ENCODE peak calls at places on chromosomes 7 and 10, in eight cellular contexts. One of them, this sample, is unnamed.

GRCh38 chr7:117132385-117133120 is 179.3 kb downstream of the ST7 start:
- DNase-seq in CD4-positive, CD25-positive, alpha-beta regulatory T cell: no peak
- DNase-seq in DND-41: no peak
- DNase-seq in heart right ventricle: no peak
- DNase-seq in left ventricle myocardium inferior: no peak
- DNase-seq in heart left ventricle: no peak
- DNase-seq in GM23248: peak
- DNase-seq in substantia nigra: no peak
- DNase-seq in this sample: no peak

GRCh38 chr10:97921581-97922377 is 72.1 kb downstream of the GOLGA7B start:
- DNase-seq in CD4-positive, CD25-positive, alpha-beta regulatory T cell: no peak
- DNase-seq in DND-41: no peak
- DNase-seq in heart right ventricle: peak
- DNase-seq in left ventricle myocardium inferior: peak
- DNase-seq in heart left ventricle: peak
- DNase-seq in GM23248: peak
- DNase-seq in substantia nigra: no peak
- DNase-seq in this sample: peak

GRCh38 chr7:22663319-22663718 is 63.7 kb upstream of the IL6 start:
- DNase-seq in CD4-positive, CD25-positive, alpha-beta regulatory T cell: no peak
- DNase-seq in DND-41: no peak
- DNase-seq in heart right ventricle: no peak
- DNase-seq in left ventricle myocardium inferior: no peak
- DNase-seq in heart left ventricle: no peak
- DNase-seq in GM23248: peak
- DNase-seq in substantia nigra: no peak
- DNase-seq in this sample: no peak

GRCh38 chr7:50599385-50599784 is 34.2 kb upstream of the DDC start:
- DNase-seq in CD4-positive, CD25-positive, alpha-beta regulatory T cell: no peak
- DNase-seq in DND-41: no peak
- DNase-seq in heart right ventricle: no peak
- DNase-seq in left ventricle myocardium inferior: no peak
- DNase-seq in heart left ventricle: no peak
- DNase-seq in GM23248: no peak
- DNase-seq in substantia nigra: no peak
- DNase-seq in this sample: no peak

GRCh38 chr7:42543953-42544352 is 306.9 kb upstream of the GLI3 start:
- DNase-seq in CD4-positive, CD25-positive, alpha-beta regulatory T cell: no peak
- DNase-seq in DND-41: no peak
- DNase-seq in heart right ventricle: no peak
- DNase-seq in left ventricle myocardium inferior: no peak
- DNase-seq in heart left ventricle: no peak
- DNase-seq in GM23248: peak
- DNase-seq in substantia nigra: no peak
- DNase-seq in this sample: no peak

GRCh38 chr10:94299417-94299816 is 63.3 kb downstream of the NOC3L start:
- DNase-seq in CD4-positive, CD25-positive, alpha-beta regulatory T cell: no peak
- DNase-seq in DND-41: peak
- DNase-seq in heart right ventricle: no peak
- DNase-seq in left ventricle myocardium inferior: no peak
- DNase-seq in heart left ventricle: no peak
- DNase-seq in GM23248: peak
- DNase-seq in substantia nigra: no peak
- DNase-seq in this sample: no peak

GRCh38 chr10:131129544-131129943 is 182.0 kb downstream of the TCERG1L start:
- DNase-seq in CD4-positive, CD25-positive, alpha-beta regulatory T cell: no peak
- DNase-seq in DND-41: no peak
- DNase-seq in heart right ventricle: no peak
- DNase-seq in left ventricle myocardium inferior: no peak
- DNase-seq in heart left ventricle: no peak
- DNase-seq in GM23248: no peak
- DNase-seq in substantia nigra: no peak
- DNase-seq in this sample: no peak

GRCh38 chr10:113612154-113612553 is 51.7 kb downstream of the NRAP start:
- DNase-seq in CD4-positive, CD25-positive, alpha-beta regulatory T cell: no peak
- DNase-seq in DND-41: no peak
- DNase-seq in heart right ventricle: peak
- DNase-seq in left ventricle myocardium inferior: peak
- DNase-seq in heart left ventricle: no peak
- DNase-seq in GM23248: no peak
- DNase-seq in substantia nigra: peak
- DNase-seq in this sample: no peak

GRCh38 chr10:125629758-125630376 is 53.1 kb downstream of the TEX36 start:
- DNase-seq in CD4-positive, CD25-positive, alpha-beta regulatory T cell: no peak
- DNase-seq in DND-41: no peak
- DNase-seq in heart right ventricle: no peak
- DNase-seq in left ventricle myocardium inferior: no peak
- DNase-seq in heart left ventricle: no peak
- DNase-seq in GM23248: peak
- DNase-seq in substantia nigra: no peak
- DNase-seq in this sample: no peak

GRCh38 chr10:61463035-61463909 is 10.1 kb upstream of the TMEM26 start:
- DNase-seq in CD4-positive, CD25-positive, alpha-beta regulatory T cell: no peak
- DNase-seq in DND-41: no peak
- DNase-seq in heart right ventricle: no peak
- DNase-seq in left ventricle myocardium inferior: no peak
- DNase-seq in heart left ventricle: no peak
- DNase-seq in GM23248: peak
- DNase-seq in substantia nigra: no peak
- DNase-seq in this sample: no peak

GRCh38 chr7:158362912-158363905 is 224.4 kb downstream of the PTPRN2 start:
- DNase-seq in CD4-positive, CD25-positive, alpha-beta regulatory T cell: no peak
- DNase-seq in DND-41: peak
- DNase-seq in heart right ventricle: no peak
- DNase-seq in left ventricle myocardium inferior: no peak
- DNase-seq in heart left ventricle: no peak
- DNase-seq in GM23248: no peak
- DNase-seq in substantia nigra: no peak
- DNase-seq in this sample: no peak

GRCh38 chr7:17661982-17662585 is 278.2 kb downstream of the SNX13 start:
- DNase-seq in CD4-positive, CD25-positive, alpha-beta regulatory T cell: no peak
- DNase-seq in DND-41: no peak
- DNase-seq in heart right ventricle: no peak
- DNase-seq in left ventricle myocardium inferior: no peak
- DNase-seq in heart left ventricle: no peak
- DNase-seq in GM23248: peak
- DNase-seq in substantia nigra: no peak
- DNase-seq in this sample: no peak

GRCh38 chr7:98862716-98863420 is 6.9 kb downstream of the TMEM130 start:
- DNase-seq in CD4-positive, CD25-positive, alpha-beta regulatory T cell: no peak
- DNase-seq in DND-41: no peak
- DNase-seq in heart right ventricle: no peak
- DNase-seq in left ventricle myocardium inferior: no peak
- DNase-seq in heart left ventricle: no peak
- DNase-seq in GM23248: no peak
- DNase-seq in substantia nigra: no peak
- DNase-seq in this sample: no peak

GRCh38 chr10:57694956-57695605 is 572.6 kb downstream of the IPMK start:
- DNase-seq in CD4-positive, CD25-positive, alpha-beta regulatory T cell: no peak
- DNase-seq in DND-41: no peak
- DNase-seq in heart right ventricle: no peak
- DNase-seq in left ventricle myocardium inferior: no peak
- DNase-seq in heart left ventricle: no peak
- DNase-seq in GM23248: peak
- DNase-seq in substantia nigra: no peak
- DNase-seq in this sample: no peak

GRCh38 chr10:57696641-57697040 is 571.1 kb downstream of the IPMK start:
- DNase-seq in CD4-positive, CD25-positive, alpha-beta regulatory T cell: no peak
- DNase-seq in DND-41: no peak
- DNase-seq in heart right ventricle: no peak
- DNase-seq in left ventricle myocardium inferior: no peak
- DNase-seq in heart left ventricle: no peak
- DNase-seq in GM23248: peak
- DNase-seq in substantia nigra: no peak
- DNase-seq in this sample: no peak

GRCh38 chr10:57699944-57700343 is 567.8 kb downstream of the IPMK start:
- DNase-seq in CD4-positive, CD25-positive, alpha-beta regulatory T cell: no peak
- DNase-seq in DND-41: no peak
- DNase-seq in heart right ventricle: no peak
- DNase-seq in left ventricle myocardium inferior: no peak
- DNase-seq in heart left ventricle: no peak
- DNase-seq in GM23248: no peak
- DNase-seq in substantia nigra: no peak
- DNase-seq in this sample: no peak
- H3K27ac ChIP-seq in CD4-positive, CD25-positive, alpha-beta regulatory T cell: no peak
- H3K27ac ChIP-seq in DND-41: no peak
- H3K27ac ChIP-seq in heart right ventricle: no peak
- H3K27ac ChIP-seq in left ventricle myocardium inferior: no peak
- H3K27ac ChIP-seq in heart left ventricle: no peak
- H3K27ac ChIP-seq in GM23248: no peak
- H3K27ac ChIP-seq in substantia nigra: no peak
- H3K27ac ChIP-seq in this sample: no peak

GRCh38 chr10:126667568-126667967 is 2.9 kb downstream of the C10orf90 start:
- DNase-seq in CD4-positive, CD25-positive, alpha-beta regulatory T cell: no peak
- DNase-seq in DND-41: no peak
- DNase-seq in heart right ventricle: no peak
- DNase-seq in left ventricle myocardium inferior: no peak
- DNase-seq in heart left ventricle: no peak
- DNase-seq in GM23248: no peak
- DNase-seq in substantia nigra: no peak
- DNase-seq in this sample: no peak

GRCh38 chr10:126670886-126671285 is 393 bp upstream of the C10orf90 start:
- DNase-seq in CD4-positive, CD25-positive, alpha-beta regulatory T cell: no peak
- DNase-seq in DND-41: no peak
- DNase-seq in heart right ventricle: no peak
- DNase-seq in left ventricle myocardium inferior: no peak
- DNase-seq in heart left ventricle: no peak
- DNase-seq in GM23248: no peak
- DNase-seq in substantia nigra: peak
- DNase-seq in this sample: no peak

GRCh38 chr10:126669188-126669587 is 1.3 kb downstream of the C10orf90 start:
- DNase-seq in CD4-positive, CD25-positive, alpha-beta regulatory T cell: no peak
- DNase-seq in DND-41: no peak
- DNase-seq in heart right ventricle: no peak
- DNase-seq in left ventricle myocardium inferior: no peak
- DNase-seq in heart left ventricle: no peak
- DNase-seq in GM23248: no peak
- DNase-seq in substantia nigra: no peak
- DNase-seq in this sample: no peak

GRCh38 chr10:126670056-126670743 is at the start of gene C10orf90:
- DNase-seq in CD4-positive, CD25-positive, alpha-beta regulatory T cell: no peak
- DNase-seq in DND-41: no peak
- DNase-seq in heart right ventricle: no peak
- DNase-seq in left ventricle myocardium inferior: no peak
- DNase-seq in heart left ventricle: no peak
- DNase-seq in GM23248: no peak
- DNase-seq in substantia nigra: no peak
- DNase-seq in this sample: no peak

DNA sequence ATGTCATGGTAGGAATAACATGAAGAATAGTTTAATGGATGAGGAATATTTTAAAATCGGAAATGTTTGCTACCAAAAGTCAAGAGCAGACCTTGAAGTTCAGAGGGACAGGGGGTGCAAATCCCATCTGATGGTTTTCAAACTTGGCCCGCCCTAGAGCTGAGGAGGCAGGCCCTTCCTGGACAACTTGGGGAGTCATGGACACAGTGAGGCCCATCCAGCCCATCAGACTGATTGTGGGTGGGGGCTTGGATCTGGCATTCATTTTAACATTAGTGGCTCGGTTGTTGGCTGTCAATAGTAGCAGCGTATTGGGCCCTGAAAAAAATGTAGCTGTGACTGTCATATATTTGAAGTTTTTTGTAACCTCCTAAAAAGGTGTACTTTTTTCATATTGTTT is 2.0 kb downstream of the C10orf90 start:
- DNase-seq in CD4-positive, CD25-positive, alpha-beta regulatory T cell: no peak
- DNase-seq in DND-41: no peak
- DNase-seq in heart right ventricle: no peak
- DNase-seq in left ventricle myocardium inferior: no peak
- DNase-seq in heart left ventricle: no peak
- DNase-seq in GM23248: no peak
- DNase-seq in substantia nigra: no peak
- DNase-seq in this sample: no peak
- H3K27ac ChIP-seq in CD4-positive, CD25-positive, alpha-beta regulatory T cell: no peak
- H3K27ac ChIP-seq in DND-41: no peak
- H3K27ac ChIP-seq in heart right ventricle: no peak
- H3K27ac ChIP-seq in left ventricle myocardium inferior: no peak
- H3K27ac ChIP-seq in heart left ventricle: no peak
- H3K27ac ChIP-seq in GM23248: no peak
- H3K27ac ChIP-seq in substantia nigra: peak
- H3K27ac ChIP-seq in this sample: no peak

GRCh38 chr10:33123680-33124079 is 165.7 kb upstream of the ITGB1 start:
- DNase-seq in CD4-positive, CD25-positive, alpha-beta regulatory T cell: no peak
- DNase-seq in DND-41: no peak
- DNase-seq in heart right ventricle: no peak
- DNase-seq in left ventricle myocardium inferior: no peak
- DNase-seq in heart left ventricle: no peak
- DNase-seq in GM23248: no peak
- DNase-seq in substantia nigra: no peak
- DNase-seq in this sample: no peak

GRCh38 chr10:33126742-33127141 is 168.7 kb upstream of the ITGB1 start:
- DNase-seq in CD4-positive, CD25-positive, alpha-beta regulatory T cell: no peak
- DNase-seq in DND-41: peak
- DNase-seq in heart right ventricle: no peak
- DNase-seq in left ventricle myocardium inferior: no peak
- DNase-seq in heart left ventricle: no peak
- DNase-seq in GM23248: no peak
- DNase-seq in substantia nigra: no peak
- DNase-seq in this sample: no peak

GRCh38 chr10:33127622-33128021 is 169.6 kb upstream of the ITGB1 start:
- DNase-seq in CD4-positive, CD25-positive, alpha-beta regulatory T cell: no peak
- DNase-seq in DND-41: no peak
- DNase-seq in heart right ventricle: no peak
- DNase-seq in left ventricle myocardium inferior: no peak
- DNase-seq in heart left ventricle: no peak
- DNase-seq in GM23248: no peak
- DNase-seq in substantia nigra: no peak
- DNase-seq in this sample: no peak

GRCh38 chr10:33126118-33126517 is 168.1 kb upstream of the ITGB1 start:
- DNase-seq in CD4-positive, CD25-positive, alpha-beta regulatory T cell: peak
- DNase-seq in DND-41: peak
- DNase-seq in heart right ventricle: peak
- DNase-seq in left ventricle myocardium inferior: no peak
- DNase-seq in heart left ventricle: peak
- DNase-seq in GM23248: no peak
- DNase-seq in substantia nigra: no peak
- DNase-seq in this sample: no peak

GRCh38 chr10:33125522-33125921 is 167.5 kb upstream of the ITGB1 start:
- DNase-seq in CD4-positive, CD25-positive, alpha-beta regulatory T cell: no peak
- DNase-seq in DND-41: no peak
- DNase-seq in heart right ventricle: no peak
- DNase-seq in left ventricle myocardium inferior: no peak
- DNase-seq in heart left ventricle: no peak
- DNase-seq in GM23248: no peak
- DNase-seq in substantia nigra: no peak
- DNase-seq in this sample: no peak
- H3K27ac ChIP-seq in CD4-positive, CD25-positive, alpha-beta regulatory T cell: peak
- H3K27ac ChIP-seq in DND-41: peak
- H3K27ac ChIP-seq in heart right ventricle: peak
- H3K27ac ChIP-seq in left ventricle myocardium inferior: peak
- H3K27ac ChIP-seq in heart left ventricle: peak
- H3K27ac ChIP-seq in GM23248: no peak
- H3K27ac ChIP-seq in substantia nigra: no peak
- H3K27ac ChIP-seq in this sample: no peak

DNA sequence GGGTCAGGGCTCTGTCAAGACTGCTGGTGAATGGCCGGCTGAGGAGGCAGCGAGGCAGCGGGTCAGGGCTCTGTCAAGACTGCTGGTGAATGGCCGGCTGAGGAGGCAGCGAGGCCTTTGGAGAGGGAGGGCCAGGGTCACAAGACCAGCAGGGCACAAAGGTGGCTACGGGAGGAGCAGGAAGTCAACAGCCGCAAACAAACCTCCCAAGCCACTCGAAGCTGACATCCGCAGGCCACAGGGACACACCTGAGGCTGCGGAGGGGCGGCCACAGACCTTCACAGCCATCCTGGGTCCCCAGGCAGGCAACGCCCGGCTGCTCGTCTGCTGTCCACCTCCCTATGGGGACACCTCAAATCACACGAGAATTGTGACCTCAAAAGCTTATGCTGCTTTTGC is 8.9 kb upstream of the GPER1 start:
- DNase-seq in CD4-positive, CD25-positive, alpha-beta regulatory T cell: no peak
- DNase-seq in DND-41: no peak
- DNase-seq in heart right ventricle: no peak
- DNase-seq in left ventricle myocardium inferior: no peak
- DNase-seq in heart left ventricle: no peak
- DNase-seq in GM23248: no peak
- DNase-seq in substantia nigra: no peak
- DNase-seq in this sample: no peak
- H3K27ac ChIP-seq in CD4-positive, CD25-positive, alpha-beta regulatory T cell: no peak
- H3K27ac ChIP-seq in DND-41: no peak
- H3K27ac ChIP-seq in heart right ventricle: no peak
- H3K27ac ChIP-seq in left ventricle myocardium inferior: no peak
- H3K27ac ChIP-seq in heart left ventricle: no peak
- H3K27ac ChIP-seq in GM23248: no peak
- H3K27ac ChIP-seq in substantia nigra: no peak
- H3K27ac ChIP-seq in this sample: no peak